ENCODE peak calls at places on chromosome 22, in nine cellular contexts. J, H, N, W, X, G, S, O and I are unnamed samples.

GRCh38 chr22:48083502-48083901 is 1321.1 kb downstream of the TBC1D22A start:
- DNase-seq in X (no peak), S (no peak), G (no peak), J (no peak), W (no peak), H (no peak), N (no peak), O (no peak), I (no peak)

GRCh38 chr22:48714231-48714630 is 1113.4 kb downstream of the BRD1 start:
- DNase-seq in O (no peak), G (no peak), W (no peak), H (no peak), N (no peak), S (no peak), X (no peak), J (peak), I (no peak)

GRCh38 chr22:49979587-49980264 is 19.2 kb downstream of the PIM3 start:
- DNase-seq in N (peak), X (no peak), W (no peak), J (no peak), S (no peak), G (peak), O (peak), H (no peak), I (peak)

GRCh38 chr22:49862408-49862776 is 8.7 kb downstream of the ZBED4 start:
- DNase-seq in N (no peak), W (no peak), X (no peak), J (no peak), S (no peak), O (peak), G (no peak), H (no peak), I (no peak)

GRCh38 chr22:43859176-43859575 is 3.1 kb downstream of the SULT4A1 start:
- DNase-seq in N (no peak), W (no peak), X (no peak), J (no peak), G (no peak), H (no peak), S (no peak), O (no peak), I (no peak)

GRCh38 chr22:44691796-44692661 is 10.0 kb upstream of the PRR5 start:
- DNase-seq in S (no peak), N (no peak), G (no peak), W (no peak), X (no peak), J (no peak), H (no peak), O (no peak), I (no peak)

GRCh38 chr22:33879796-33880195 is 40.5 kb downstream of the LARGE1 start:
- DNase-seq in H (no peak), N (no peak), W (no peak), O (no peak), G (no peak), J (no peak), X (no peak), S (no peak), I (no peak)

GRCh38 chr22:25548866-25549464 is 15.5 kb upstream of the GRK3 start:
- DNase-seq in S (no peak), N (no peak), H (no peak), G (no peak), W (no peak), O (no peak), X (no peak), J (no peak), I (no peak)

GRCh38 chr22:50717709-50718351 is 20.2 kb upstream of the ACR start:
- DNase-seq in J (no peak), O (no peak), G (no peak), N (no peak), X (no peak), H (peak), W (no peak), S (no peak), I (no peak)

GRCh38 chr22:25403752-25404471 is 160.6 kb upstream of the GRK3 start:
- DNase-seq in W (no peak), H (no peak), G (peak), J (no peak), O (peak), S (no peak), N (no peak), X (no peak), I (peak)

GRCh38 chr22:24994070-24994763 is 41.7 kb downstream of the KIAA1671 start:
- DNase-seq in J (no peak), O (peak), H (no peak), W (no peak), N (peak), X (no peak), G (no peak), S (peak), I (no peak)

GRCh38 chr22:23397008-23397617 is 183.0 kb downstream of the IGLL1 start:
- DNase-seq in G (no peak), H (no peak), J (no peak), W (no peak), S (no peak), O (no peak), N (no peak), X (no peak), I (no peak)

GRCh38 chr22:50730941-50731661 is 6.9 kb upstream of the ACR start:
- DNase-seq in J (peak), H (no peak), N (no peak), W (no peak), O (peak), G (no peak), X (peak), S (no peak), I (no peak)

GRCh38 chr22:42770448-42770726 is 49.7 kb upstream of the A4GALT start:
- DNase-seq in X (no peak), O (no peak), W (no peak), G (no peak), J (no peak), N (no peak), H (no peak), S (no peak), I (no peak)

GRCh38 chr22:25495286-25495685 is 69.2 kb upstream of the GRK3 start:
- DNase-seq in O (no peak), G (peak), W (no peak), S (no peak), X (no peak), J (no peak), N (no peak), H (no peak), I (peak)

GRCh38 chr22:21961886-21962654 is 9.4 kb upstream of the PPM1F start:
- DNase-seq in G (peak), X (no peak), N (peak), S (no peak), J (no peak), W (no peak), O (peak), H (peak), I (peak)

GRCh38 chr22:22023581-22024137 is 41.1 kb upstream of the TOP3B start:
- DNase-seq in W (no peak), G (no peak), J (no peak), H (no peak), O (no peak), S (no peak), X (no peak), N (no peak), I (peak)

GRCh38 chr22:19466126-19466716 is 12.8 kb downstream of the UFD1 start:
- DNase-seq in X (no peak), N (no peak), O (no peak), H (no peak), J (no peak), G (peak), S (no peak), W (no peak), I (no peak)

GRCh38 chr22:37043828-37044538 is 7.6 kb upstream of the KCTD17 start:
- DNase-seq in S (peak), J (peak), O (peak), W (peak), X (peak), N (peak), G (peak), H (no peak), I (peak)

GRCh38 chr22:37716708-37717107 is 19.9 kb downstream of the TRIOBP start:
- DNase-seq in W (no peak), J (no peak), S (no peak), H (no peak), O (no peak), G (peak), X (no peak), N (no peak), I (peak)

GRCh38 chr22:49062155-49063039 is 765.3 kb downstream of the BRD1 start:
- DNase-seq in O (no peak), S (no peak), W (no peak), N (no peak), J (no peak), G (no peak), H (no peak), X (no peak), I (no peak)

GRCh38 chr22:28903080-28903479 is 19.7 kb downstream of the ZNRF3 start:
- DNase-seq in J (peak), N (no peak), X (peak), W (no peak), H (no peak), G (peak), S (no peak), O (peak), I (peak)

GRCh38 chr22:41862160-41862529 is 29.2 kb downstream of the SREBF2 start:
- DNase-seq in X (no peak), O (peak), W (no peak), G (no peak), N (no peak), J (no peak), H (no peak), S (no peak), I (peak)

GRCh38 chr22:41910599-41911291 is 4.1 kb downstream of the SHISA8 start:
- DNase-seq in H (peak), N (peak), W (no peak), J (peak), O (peak), X (peak), S (no peak), G (peak), I (no peak)

GRCh38 chr22:21978564-21979386 is 3.8 kb downstream of the TOP3B start:
- DNase-seq in J (no peak), W (no peak), H (no peak), X (no peak), O (no peak), S (no peak), N (no peak), G (no peak), I (no peak)

GRCh38 chr22:42937164-42937854 is 77.6 kb downstream of the PACSIN2 start:
- DNase-seq in H (no peak), G (peak), W (peak), O (peak), X (no peak), S (peak), N (peak), J (no peak), I (peak)

GRCh38 chr22:44450503-44450902 is 47.5 kb downstream of the RTL6 start:
- DNase-seq in N (peak), G (no peak), X (no peak), O (no peak), H (no peak), J (no peak), W (no peak), S (no peak), I (no peak)

GRCh38 chr22:41603873-41604332 is 14.3 kb upstream of the PMM1 start:
- DNase-seq in G (no peak), O (no peak), W (no peak), J (no peak), N (no peak), X (no peak), H (no peak), S (no peak), I (no peak)

GRCh38 chr22:45969414-45969799 is 7.6 kb downstream of the WNT7B start:
- DNase-seq in O (no peak), W (no peak), S (no peak), X (no peak), G (no peak), H (no peak), N (no peak), J (no peak), I (peak)
- TF ChIP-seq CTCF in O (no peak), W (peak), S (peak), X (no peak), G (no peak), H (no peak), N (no peak), J (no peak), I (no peak)

GRCh38 chr22:40271440-40271839 is 74.9 kb upstream of the ADSL start:
- DNase-seq in H (no peak), S (no peak), J (no peak), W (no peak), O (peak), N (no peak), G (no peak), X (no peak), I (no peak)

GRCh38 chr22:40273319-40273718 is 73.0 kb upstream of the ADSL start:
- DNase-seq in J (no peak), X (no peak), S (no peak), N (no peak), W (no peak), G (no peak), H (no peak), O (no peak), I (no peak)

GRCh38 chr22:40279017-40279416 is 67.3 kb upstream of the ADSL start:
- DNase-seq in N (no peak), W (no peak), S (no peak), J (no peak), G (no peak), O (no peak), X (no peak), H (no peak), I (no peak)

GRCh38 chr22:40281717-40282116 is 64.6 kb upstream of the ADSL start:
- DNase-seq in H (no peak), N (no peak), W (no peak), S (no peak), G (no peak), X (no peak), O (no peak), J (no peak), I (no peak)

GRCh38 chr22:40276877-40277823 is 69.2 kb upstream of the ADSL start:
- DNase-seq in O (peak), G (peak), J (no peak), X (no peak), H (peak), N (no peak), S (no peak), W (no peak), I (peak)
- H3K4me3 ChIP-seq in O (peak), G (peak), J (peak), X (peak), H (peak), N (peak), S (no peak), W (peak), I (peak)

GRCh38 chr22:27435839-27436581 is 365.5 kb downstream of the MN1 start:
- DNase-seq in H (no peak), X (peak), N (no peak), O (peak), W (peak), S (no peak), G (peak), J (peak), I (peak)

GRCh38 chr22:27437570-27437969 is 364.0 kb downstream of the MN1 start:
- DNase-seq in J (no peak), X (no peak), S (no peak), W (no peak), G (no peak), O (no peak), H (no peak), N (no peak), I (no peak)

GRCh38 chr22:27439131-27439530 is 362.4 kb downstream of the MN1 start:
- DNase-seq in X (no peak), W (no peak), H (no peak), G (no peak), S (no peak), J (no peak), O (no peak), N (no peak), I (no peak)

GRCh38 chr22:27436591-27436990 is 365.0 kb downstream of the MN1 start:
- DNase-seq in X (no peak), J (no peak), S (no peak), G (no peak), W (no peak), H (no peak), O (no peak), N (no peak), I (no peak)

DNA sequence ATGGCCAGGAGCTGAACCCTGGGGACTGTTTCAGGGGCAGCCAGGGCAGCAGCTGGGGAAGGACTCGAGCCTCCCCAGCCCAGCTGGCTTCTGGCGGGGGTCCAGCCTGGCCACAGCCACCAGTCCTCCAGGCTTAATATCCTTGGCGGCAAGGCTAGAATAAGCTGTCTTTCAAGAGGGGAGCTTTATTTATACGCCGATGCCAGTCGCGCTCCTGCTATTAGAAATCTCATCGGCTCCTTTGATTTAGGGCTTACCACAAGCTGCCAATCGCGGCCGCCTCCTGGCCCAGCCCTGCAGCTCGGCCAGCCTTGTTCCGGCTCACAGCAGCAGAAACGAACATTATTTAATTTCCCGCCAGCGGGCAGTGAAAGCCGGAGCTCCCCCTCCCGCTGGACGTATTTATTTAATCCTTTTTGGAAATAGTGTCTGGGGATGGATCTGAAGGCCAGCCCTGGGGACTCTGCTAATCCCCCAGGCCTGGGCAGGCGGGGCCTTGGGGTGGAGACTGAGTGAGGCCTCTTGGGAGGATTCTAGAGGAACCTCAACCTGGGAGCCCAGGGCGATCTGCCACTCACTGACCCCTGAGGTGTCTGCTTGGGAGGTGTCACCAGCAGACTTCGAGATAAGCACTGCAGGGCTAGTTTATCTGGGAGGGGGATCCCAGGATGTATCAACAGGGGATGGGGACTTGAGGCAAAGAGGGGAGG is 363.1 kb downstream of the MN1 start:
- DNase-seq in J (no peak), O (peak), W (no peak), G (peak), S (no peak), H (no peak), N (peak), X (peak), I (peak)
- TF ChIP-seq CTCF in J (no peak), O (no peak), W (no peak), G (no peak), S (no peak), H (no peak), N (no peak), X (peak), I (peak)

GRCh38 chr22:35627267-35628041 is 10.3 kb upstream of the MB start:
- DNase-seq in O (peak), G (peak), S (peak), N (peak), X (peak), W (peak), H (no peak), J (peak), I (peak)
- H3K4me3 ChIP-seq in O (peak), G (peak), S (peak), N (peak), X (peak), W (peak), H (peak), J (peak), I (peak)